ENCODE peak calls at places on chromosomes 11 and 22, in six cellular contexts. M is NAMALWA, B is nephron progenitor cell, D is tibial artery, N is GOT3, V is cardiac fibroblast. T is an unnamed sample.

GRCh38 chr11:118212131-118212725 is 12.6 kb downstream of the JAML start:
- DNase-seq in B (no peak), N (no peak), M (no peak), D (no peak), V (no peak), T (no peak)

GRCh38 chr11:19595840-19596751 is 116.5 kb upstream of the NAV2 start:
- DNase-seq in B (no peak), N (peak), V (peak), M (no peak), D (peak), T (peak)

GRCh38 chr11:57792060-57792541 is 30.5 kb downstream of the CTNND1 start:
- DNase-seq in N (no peak), B (no peak), D (peak), V (peak), M (peak), T (no peak)

GRCh38 chr11:105903113-105903512 is 118.9 kb downstream of the MSANTD4 start:
- DNase-seq in N (no peak), M (no peak), B (no peak), V (no peak), D (no peak), T (no peak)

GRCh38 chr22:44723801-44724200 is 21.8 kb downstream of the PRR5 start:
- DNase-seq in D (no peak), M (peak), N (no peak), B (no peak), V (peak), T (peak)

GRCh38 chr11:35330156-35330889 is 89.0 kb downstream of the SLC1A2 start:
- DNase-seq in D (no peak), M (no peak), V (no peak), N (no peak), B (no peak), T (no peak)

GRCh38 chr11:61480936-61481335 is 27.6 kb upstream of the LRRC10B start:
- DNase-seq in M (peak), V (peak), D (no peak), N (no peak), B (peak), T (no peak)

GRCh38 chr11:134942633-134943032 is 530.6 kb upstream of the B3GAT1 start:
- DNase-seq in B (no peak), N (no peak), D (no peak), V (no peak), M (no peak), T (no peak)

GRCh38 chr11:2566223-2567025 is 121.6 kb downstream of the KCNQ1 start:
- DNase-seq in V (no peak), D (no peak), B (no peak), M (no peak), N (no peak), T (no peak)

GRCh38 chr11:127345819-127346459 is 345.4 kb upstream of the KIRREL3 start:
- DNase-seq in D (no peak), N (no peak), B (peak), V (peak), M (peak), T (peak)